ENCODE peak calls at places on chromosomes 13 and 19, in eight cellular contexts. T, J, D, Z, F, P, S and Y are unnamed samples.

GRCh38 chr13:37361608-37362007 is 237.0 kb downstream of the POSTN start:
- DNase-seq in T (no peak), J (no peak), D (no peak), P (no peak), F (no peak), Z (no peak), S (no peak), Y (no peak)

GRCh38 chr13:101307181-101307701 is 109.1 kb downstream of the NALCN start:
- DNase-seq in D (no peak), F (no peak), P (no peak), T (peak), Z (no peak), J (no peak), S (peak), Y (no peak)

GRCh38 chr13:64925727-64926126 is 2304.4 kb downstream of the PCDH9 start:
- DNase-seq in J (no peak), Z (no peak), T (no peak), P (no peak), S (no peak), D (no peak), F (no peak), Y (no peak)

GRCh38 chr13:32940601-32941000 is 75.6 kb upstream of the KL start:
- DNase-seq in P (peak), J (no peak), T (peak), F (no peak), D (no peak), Z (no peak), S (peak), Y (no peak)

GRCh38 chr13:67224148-67224846 is 5.8 kb downstream of the PCDH9 start:
- DNase-seq in F (peak), P (peak), T (peak), J (peak), Z (peak), D (peak), S (peak), Y (peak)

GRCh38 chr13:33172400-33172799 is 113.2 kb downstream of the STARD13 start:
- DNase-seq in P (no peak), F (no peak), Z (no peak), D (no peak), J (no peak), S (no peak), T (no peak), Y (no peak)

GRCh38 chr13:33224686-33225085 is 60.9 kb downstream of the STARD13 start:
- DNase-seq in Z (no peak), J (no peak), P (no peak), S (no peak), T (no peak), F (no peak), D (no peak), Y (no peak)

GRCh38 chr13:42211704-42212103 is 60.2 kb upstream of the AKAP11 start:
- DNase-seq in F (no peak), Z (no peak), T (peak), S (no peak), J (no peak), D (no peak), P (no peak), Y (no peak)

GRCh38 chr19:35288331-35288730 is 3.6 kb upstream of the MAG start:
- DNase-seq in Z (no peak), F (no peak), D (no peak), T (no peak), P (no peak), S (no peak), J (no peak), Y (no peak)

GRCh38 chr19:39403331-39404312 is 3.0 kb upstream of the ZFP36 start:
- DNase-seq in T (peak), S (peak), D (peak), J (peak), F (peak), Z (peak), P (no peak), Y (peak)

GRCh38 chr19:408441-409005 is 424 bp downstream of the C2CD4C start:
- DNase-seq in F (no peak), T (no peak), J (no peak), D (no peak), S (no peak), Z (no peak), P (peak), Y (no peak)

GRCh38 chr19:54523403-54523802 is 20.8 kb downstream of the LAIR2 start:
- DNase-seq in F (no peak), S (no peak), T (peak), J (no peak), D (no peak), P (no peak), Z (no peak), Y (no peak)

GRCh38 chr13:83906240-83906820 is 24.1 kb upstream of the SLITRK1 start:
- DNase-seq in J (no peak), S (no peak), D (no peak), F (no peak), Z (no peak), T (no peak), P (no peak), Y (no peak)

GRCh38 chr19:413756-414420 is 4.9 kb upstream of the C2CD4C start:
- DNase-seq in S (no peak), Z (no peak), J (no peak), F (no peak), D (no peak), T (no peak), P (no peak), Y (no peak)

GRCh38 chr19:10222201-10222890 is 8.8 kb downstream of the S1PR2 start:
- DNase-seq in D (peak), J (no peak), T (no peak), F (no peak), Z (no peak), P (no peak), S (no peak), Y (peak)

GRCh38 chr13:22793598-22794134 is 387.1 kb upstream of the SGCG start:
- DNase-seq in F (no peak), Z (peak), S (peak), T (no peak), D (no peak), J (peak), P (no peak), Y (no peak)

GRCh38 chr19:15869109-15869555 is 28.7 kb downstream of the CYP4F2 start:
- DNase-seq in F (no peak), D (peak), Z (peak), J (peak), P (peak), S (no peak), T (peak), Y (no peak)

GRCh38 chr13:52162279-52163101 is 3.1 kb upstream of the NEK3 start:
- DNase-seq in D (no peak), Z (no peak), S (no peak), T (peak), P (no peak), J (peak), F (peak), Y (no peak)

GRCh38 chr13:28609936-28610335 is 49.0 kb upstream of the POMP start:
- DNase-seq in F (no peak), S (no peak), J (no peak), D (no peak), P (no peak), Z (no peak), T (peak), Y (no peak)

GRCh38 chr13:102355251-102355650 is 46.6 kb downstream of the FGF14 start:
- DNase-seq in P (no peak), J (no peak), F (no peak), D (no peak), S (no peak), Z (no peak), T (no peak), Y (no peak)

GRCh38 chr13:35225159-35225558 is 251.3 kb downstream of the MAB21L1 start:
- DNase-seq in Z (peak), F (peak), S (no peak), T (no peak), D (no peak), P (no peak), J (no peak), Y (no peak)

GRCh38 chr19:32318884-32319520 is 26.4 kb upstream of the ZNF507 start:
- DNase-seq in D (peak), T (peak), S (peak), F (peak), P (peak), Z (peak), J (peak), Y (no peak)

GRCh38 chr19:30558793-30559192 is 186.6 kb downstream of the ZNF536 start:
- DNase-seq in F (no peak), T (no peak), J (no peak), Z (no peak), P (no peak), S (no peak), D (no peak), Y (no peak)

GRCh38 chr13:101258071-101258470 is 158.2 kb downstream of the NALCN start:
- DNase-seq in S (peak), P (no peak), J (peak), D (no peak), F (peak), Z (peak), T (peak), Y (peak)

GRCh38 chr13:97977376-97977705 is 23.9 kb downstream of the IPO5 start:
- DNase-seq in T (no peak), J (no peak), Z (no peak), F (no peak), S (no peak), P (no peak), D (no peak), Y (no peak)

GRCh38 chr19:10211071-10211470 is 16.3 kb upstream of the DNMT1 start:
- DNase-seq in T (no peak), S (no peak), J (no peak), F (no peak), P (no peak), Z (no peak), D (no peak), Y (no peak)

GRCh38 chr13:58852076-58852475 is 1220.5 kb downstream of the PCDH17 start:
- DNase-seq in D (no peak), S (no peak), J (no peak), P (no peak), Z (no peak), F (no peak), T (no peak), Y (no peak)

GRCh38 chr13:46051958-46052313 is 610 bp downstream of the ZC3H13 start:
- DNase-seq in D (no peak), S (no peak), F (no peak), P (no peak), Z (peak), J (no peak), T (no peak), Y (peak)

GRCh38 chr13:101554420-101555125 is 102.1 kb downstream of the ITGBL1 start:
- DNase-seq in F (no peak), Z (no peak), T (peak), D (no peak), S (no peak), P (no peak), J (no peak), Y (no peak)

GRCh38 chr19:3699071-3699740 is 1.1 kb downstream of the PIP5K1C start:
- DNase-seq in P (peak), F (peak), J (no peak), D (peak), S (peak), T (peak), Z (no peak), Y (peak)
- TF ChIP-seq EZH2phosphoT487 in P (no peak), F (no peak), J (no peak), D (no peak), S (no peak), T (no peak), Z (no peak), Y (no peak)

GRCh38 chr19:7513809-7514642 is 1.9 kb upstream of the ZNF358 start:
- DNase-seq in D (no peak), Z (no peak), J (no peak), F (no peak), T (no peak), P (peak), S (no peak), Y (no peak)

GRCh38 chr19:7515091-7515470 is 822 bp upstream of the ZNF358 start:
- DNase-seq in J (no peak), T (no peak), S (peak), P (no peak), Z (no peak), D (no peak), F (no peak), Y (no peak)

GRCh38 chr19:7509625-7510024 is 6.3 kb upstream of the ZNF358 start:
- DNase-seq in T (no peak), F (peak), Z (peak), P (no peak), J (no peak), S (no peak), D (no peak), Y (no peak)

GRCh38 chr19:7515471-7516226 is at the start of gene ZNF358:
- DNase-seq in D (no peak), J (no peak), T (peak), Z (peak), S (peak), P (peak), F (peak), Y (peak)

GRCh38 chr19:7512400-7512851 is 3.5 kb upstream of the ZNF358 start:
- DNase-seq in P (no peak), T (no peak), S (no peak), D (no peak), Z (peak), J (no peak), F (peak), Y (no peak)
- H2AFZ ChIP-seq in P (no peak), T (no peak), S (no peak), D (no peak), Z (no peak), J (no peak), F (no peak), Y (no peak)

DNA sequence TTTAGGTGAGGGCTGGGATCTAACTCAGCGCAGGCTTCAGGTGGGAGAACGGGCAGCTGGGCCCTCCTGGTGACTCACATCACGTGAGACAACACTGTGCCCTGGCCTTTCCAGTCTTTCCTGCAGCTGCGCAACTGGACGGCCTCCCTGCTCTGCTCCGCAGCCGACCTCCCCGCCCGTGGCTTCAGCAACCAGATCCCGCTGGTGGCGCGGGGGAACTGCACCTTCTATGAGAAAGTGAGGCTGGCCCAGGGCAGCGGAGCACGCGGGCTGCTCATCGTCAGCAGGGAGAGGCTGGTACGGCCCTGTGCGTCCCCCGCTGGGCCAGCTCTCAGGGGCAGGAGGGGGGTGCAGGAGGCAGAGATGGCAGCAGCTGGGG is 8.8 kb downstream of the SPPL2B start:
- DNase-seq in D (no peak), Z (peak), S (peak), P (peak), J (no peak), F (peak), T (peak), Y (no peak)
- TF ChIP-seq EZH2phosphoT487 in D (no peak), Z (no peak), S (no peak), P (no peak), J (no peak), F (no peak), T (no peak), Y (no peak)

DNA sequence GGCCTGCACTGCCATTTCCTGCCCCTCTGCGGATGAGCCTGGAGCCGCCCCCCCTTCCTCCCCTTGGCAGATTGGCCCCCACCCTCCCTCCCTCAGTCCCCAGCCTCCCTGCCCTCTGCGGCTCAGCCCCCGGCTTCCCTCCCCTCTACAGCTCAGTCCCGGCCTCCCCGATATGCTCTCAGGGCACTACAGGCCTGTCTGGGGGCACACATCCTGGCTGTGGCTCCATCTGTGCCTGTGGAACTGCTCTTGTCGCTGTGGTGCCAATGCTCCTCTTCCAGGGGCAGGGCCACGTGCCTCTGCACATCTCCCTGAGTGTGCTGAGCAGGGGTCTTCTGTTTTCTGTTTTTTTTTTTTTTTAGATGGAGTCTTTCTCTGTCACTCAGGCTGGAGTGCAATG is 39.0 kb downstream of the ADPRHL1 start:
- DNase-seq in F (no peak), S (no peak), D (no peak), T (no peak), P (no peak), J (no peak), Z (no peak), Y (no peak)
- H2AFZ ChIP-seq in F (peak), S (no peak), D (no peak), T (peak), P (no peak), J (no peak), Z (no peak), Y (no peak)

DNA sequence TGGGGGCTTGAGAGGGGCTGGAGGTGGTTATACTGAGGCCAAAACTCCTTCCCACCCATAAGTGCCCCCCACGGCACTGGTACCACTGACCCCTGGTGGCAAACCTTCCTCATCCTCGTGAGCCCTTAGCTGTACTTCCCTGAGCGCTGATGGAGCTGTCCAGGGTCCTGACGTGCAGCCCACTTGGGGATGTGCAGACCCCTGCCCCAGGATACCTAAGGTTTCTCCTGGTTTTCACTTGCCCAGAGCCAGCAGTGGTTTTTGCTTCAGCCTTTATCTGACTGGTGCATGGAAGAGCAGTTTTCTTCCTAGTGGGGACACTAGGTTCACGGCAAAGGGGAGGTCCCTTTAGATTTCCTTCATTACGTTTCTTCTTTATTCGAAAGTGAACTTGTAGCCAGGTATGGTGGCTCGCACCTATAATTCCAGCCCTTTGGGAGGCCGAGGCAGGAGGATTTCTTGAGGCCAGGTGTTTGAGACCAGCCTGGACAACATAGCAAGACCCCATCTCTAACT is 28.7 kb upstream of the KCTD15 start:
- DNase-seq in D (peak), S (peak), F (peak), P (no peak), J (no peak), T (peak), Z (peak), Y (peak)
- TF ChIP-seq EZH2phosphoT487 in D (no peak), S (no peak), F (no peak), P (no peak), J (no peak), T (no peak), Z (no peak), Y (no peak)

DNA sequence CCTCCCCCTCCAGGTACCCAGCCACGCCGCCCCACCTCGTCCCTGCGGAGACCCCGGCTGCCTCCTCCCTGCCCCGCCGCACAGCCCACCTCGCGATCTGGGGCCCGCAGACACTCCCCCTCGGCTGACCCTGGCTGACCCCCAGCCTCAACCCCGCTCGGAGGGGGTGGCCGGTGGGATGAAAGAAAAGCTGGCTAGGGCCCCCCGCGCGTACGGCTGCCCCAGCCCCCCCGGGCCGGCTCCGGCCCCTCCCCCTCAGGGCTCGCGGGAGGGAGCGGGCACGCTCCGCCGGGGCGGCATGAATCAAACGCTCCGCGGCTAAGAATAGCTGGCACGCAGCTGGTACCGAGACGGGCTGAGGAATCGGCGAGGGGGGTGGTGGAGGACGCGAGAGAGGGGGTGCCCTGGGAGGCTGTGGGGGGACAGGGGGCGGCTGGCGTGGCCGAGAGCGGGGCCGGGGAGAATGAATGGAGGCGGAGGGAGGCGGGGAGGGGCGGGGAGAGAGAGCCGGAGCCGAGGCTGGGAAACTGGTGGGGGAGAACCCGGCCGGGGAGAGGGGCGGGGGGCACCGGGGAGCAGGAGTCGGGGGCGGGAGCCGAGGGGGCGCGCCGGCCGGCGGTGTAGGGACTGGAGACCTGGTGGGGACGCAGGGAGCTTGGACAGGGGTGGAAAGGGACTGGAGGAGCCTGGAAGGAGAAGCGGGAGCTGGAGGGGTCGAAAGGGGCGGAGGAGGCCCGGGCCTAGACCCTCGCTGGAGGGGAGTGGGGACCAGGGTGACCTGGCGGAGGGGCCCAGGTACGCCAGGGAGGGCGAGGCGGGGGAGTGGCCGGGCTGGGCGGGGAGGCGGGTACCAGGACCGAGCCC is 1.1 kb downstream of the SHANK1 start:
- DNase-seq in D (no peak), Z (peak), F (peak), P (peak), T (peak), J (no peak), S (no peak), Y (no peak)
- H2AFZ ChIP-seq in D (no peak), Z (no peak), F (no peak), P (no peak), T (peak), J (no peak), S (no peak), Y (no peak)